ENCODE peak calls at places on chromosomes 1 and 21, in eight cellular contexts. One of them, this sample, is unnamed.

GRCh38 chr1:32782086-32782485 is 35.1 kb downstream of the YARS1 start:
- DNase-seq in ovary: no peak
- DNase-seq in neural crest cell: no peak
- DNase-seq in neural progenitor cell: no peak
- DNase-seq in IMR-90: no peak
- DNase-seq in WTC11: no peak
- DNase-seq in foreskin fibroblast: no peak
- DNase-seq in left ventricle myocardium inferior: no peak
- DNase-seq in this sample: no peak

GRCh38 chr1:62321438-62321837 is 2.2 kb upstream of the KANK4 start:
- DNase-seq in foreskin fibroblast: peak
- DNase-seq in IMR-90: peak
- DNase-seq in ovary: no peak
- DNase-seq in neural progenitor cell: no peak
- DNase-seq in neural crest cell: no peak
- DNase-seq in WTC11: no peak
- DNase-seq in left ventricle myocardium inferior: no peak
- DNase-seq in this sample: no peak

GRCh38 chr1:175150596-175151319 is 41.8 kb downstream of the KIAA0040 start:
- DNase-seq in left ventricle myocardium inferior: no peak
- DNase-seq in IMR-90: no peak
- DNase-seq in foreskin fibroblast: peak
- DNase-seq in neural progenitor cell: no peak
- DNase-seq in ovary: no peak
- DNase-seq in WTC11: peak
- DNase-seq in neural crest cell: no peak
- DNase-seq in this sample: no peak

GRCh38 chr1:39652105-39652504 is 12.7 kb upstream of the HEYL start:
- DNase-seq in WTC11: no peak
- DNase-seq in ovary: no peak
- DNase-seq in foreskin fibroblast: peak
- DNase-seq in left ventricle myocardium inferior: peak
- DNase-seq in neural crest cell: no peak
- DNase-seq in neural progenitor cell: no peak
- DNase-seq in IMR-90: no peak
- DNase-seq in this sample: no peak

GRCh38 chr1:182249201-182249676 is 142.4 kb downstream of the GLUL start:
- DNase-seq in neural progenitor cell: no peak
- DNase-seq in IMR-90: no peak
- DNase-seq in left ventricle myocardium inferior: no peak
- DNase-seq in ovary: no peak
- DNase-seq in foreskin fibroblast: peak
- DNase-seq in neural crest cell: no peak
- DNase-seq in WTC11: no peak
- DNase-seq in this sample: peak

GRCh38 chr1:61496501-61496900 is 228.4 kb downstream of the TM2D1 start:
- DNase-seq in foreskin fibroblast: peak
- DNase-seq in neural progenitor cell: no peak
- DNase-seq in WTC11: no peak
- DNase-seq in neural crest cell: no peak
- DNase-seq in left ventricle myocardium inferior: no peak
- DNase-seq in ovary: no peak
- DNase-seq in IMR-90: no peak
- DNase-seq in this sample: no peak

GRCh38 chr1:18100493-18101063 is 7.0 kb upstream of the IGSF21 start:
- DNase-seq in neural progenitor cell: peak
- DNase-seq in IMR-90: peak
- DNase-seq in neural crest cell: peak
- DNase-seq in foreskin fibroblast: peak
- DNase-seq in WTC11: peak
- DNase-seq in ovary: no peak
- DNase-seq in left ventricle myocardium inferior: peak
- DNase-seq in this sample: peak

GRCh38 chr1:84412316-84412942 is 14.1 kb downstream of the DNASE2B start:
- DNase-seq in WTC11: no peak
- DNase-seq in IMR-90: peak
- DNase-seq in neural crest cell: no peak
- DNase-seq in neural progenitor cell: no peak
- DNase-seq in left ventricle myocardium inferior: no peak
- DNase-seq in foreskin fibroblast: peak
- DNase-seq in ovary: no peak
- DNase-seq in this sample: no peak

GRCh38 chr1:3698660-3699408 is 46.5 kb downstream of the TP73 start:
- DNase-seq in neural progenitor cell: no peak
- DNase-seq in IMR-90: no peak
- DNase-seq in ovary: no peak
- DNase-seq in foreskin fibroblast: no peak
- DNase-seq in WTC11: no peak
- DNase-seq in left ventricle myocardium inferior: no peak
- DNase-seq in neural crest cell: no peak
- DNase-seq in this sample: no peak

GRCh38 chr1:67722292-67722944 is 37.4 kb downstream of the GADD45A start:
- DNase-seq in neural crest cell: no peak
- DNase-seq in left ventricle myocardium inferior: no peak
- DNase-seq in ovary: no peak
- DNase-seq in neural progenitor cell: no peak
- DNase-seq in WTC11: no peak
- DNase-seq in IMR-90: peak
- DNase-seq in foreskin fibroblast: peak
- DNase-seq in this sample: no peak

GRCh38 chr1:69673301-69673700 is 105.6 kb downstream of the LRRC7 start:
- DNase-seq in left ventricle myocardium inferior: no peak
- DNase-seq in neural progenitor cell: no peak
- DNase-seq in WTC11: no peak
- DNase-seq in ovary: no peak
- DNase-seq in neural crest cell: no peak
- DNase-seq in foreskin fibroblast: no peak
- DNase-seq in IMR-90: no peak
- DNase-seq in this sample: no peak

GRCh38 chr1:55723001-55723400 is 507.8 kb upstream of the USP24 start:
- DNase-seq in neural progenitor cell: no peak
- DNase-seq in left ventricle myocardium inferior: no peak
- DNase-seq in IMR-90: no peak
- DNase-seq in ovary: no peak
- DNase-seq in WTC11: no peak
- DNase-seq in foreskin fibroblast: no peak
- DNase-seq in neural crest cell: no peak
- DNase-seq in this sample: no peak

GRCh38 chr21:36388835-36389234 is 3.6 kb downstream of the CHAF1B start:
- DNase-seq in left ventricle myocardium inferior: no peak
- DNase-seq in neural progenitor cell: peak
- DNase-seq in WTC11: peak
- DNase-seq in neural crest cell: no peak
- DNase-seq in foreskin fibroblast: peak
- DNase-seq in ovary: no peak
- DNase-seq in IMR-90: peak
- DNase-seq in this sample: peak

GRCh38 chr1:101235241-101235695 is 1.6 kb upstream of the S1PR1 start:
- DNase-seq in IMR-90: no peak
- DNase-seq in ovary: no peak
- DNase-seq in neural crest cell: no peak
- DNase-seq in neural progenitor cell: peak
- DNase-seq in foreskin fibroblast: no peak
- DNase-seq in left ventricle myocardium inferior: no peak
- DNase-seq in WTC11: no peak
- DNase-seq in this sample: no peak

GRCh38 chr1:101238041-101238515 is 1.3 kb downstream of the S1PR1 start:
- DNase-seq in WTC11: peak
- DNase-seq in left ventricle myocardium inferior: no peak
- DNase-seq in foreskin fibroblast: no peak
- DNase-seq in IMR-90: no peak
- DNase-seq in ovary: no peak
- DNase-seq in neural progenitor cell: peak
- DNase-seq in neural crest cell: no peak
- DNase-seq in this sample: peak

GRCh38 chr1:101236546-101237228 is at the start of gene S1PR1:
- DNase-seq in foreskin fibroblast: peak
- DNase-seq in neural crest cell: peak
- DNase-seq in ovary: peak
- DNase-seq in left ventricle myocardium inferior: peak
- DNase-seq in neural progenitor cell: peak
- DNase-seq in WTC11: peak
- DNase-seq in IMR-90: peak
- DNase-seq in this sample: peak

GRCh38 chr1:101237229-101237837 is 514 bp downstream of the S1PR1 start:
- DNase-seq in WTC11: no peak
- DNase-seq in neural crest cell: no peak
- DNase-seq in foreskin fibroblast: peak
- DNase-seq in left ventricle myocardium inferior: no peak
- DNase-seq in ovary: no peak
- DNase-seq in IMR-90: peak
- DNase-seq in neural progenitor cell: peak
- DNase-seq in this sample: peak

DNA sequence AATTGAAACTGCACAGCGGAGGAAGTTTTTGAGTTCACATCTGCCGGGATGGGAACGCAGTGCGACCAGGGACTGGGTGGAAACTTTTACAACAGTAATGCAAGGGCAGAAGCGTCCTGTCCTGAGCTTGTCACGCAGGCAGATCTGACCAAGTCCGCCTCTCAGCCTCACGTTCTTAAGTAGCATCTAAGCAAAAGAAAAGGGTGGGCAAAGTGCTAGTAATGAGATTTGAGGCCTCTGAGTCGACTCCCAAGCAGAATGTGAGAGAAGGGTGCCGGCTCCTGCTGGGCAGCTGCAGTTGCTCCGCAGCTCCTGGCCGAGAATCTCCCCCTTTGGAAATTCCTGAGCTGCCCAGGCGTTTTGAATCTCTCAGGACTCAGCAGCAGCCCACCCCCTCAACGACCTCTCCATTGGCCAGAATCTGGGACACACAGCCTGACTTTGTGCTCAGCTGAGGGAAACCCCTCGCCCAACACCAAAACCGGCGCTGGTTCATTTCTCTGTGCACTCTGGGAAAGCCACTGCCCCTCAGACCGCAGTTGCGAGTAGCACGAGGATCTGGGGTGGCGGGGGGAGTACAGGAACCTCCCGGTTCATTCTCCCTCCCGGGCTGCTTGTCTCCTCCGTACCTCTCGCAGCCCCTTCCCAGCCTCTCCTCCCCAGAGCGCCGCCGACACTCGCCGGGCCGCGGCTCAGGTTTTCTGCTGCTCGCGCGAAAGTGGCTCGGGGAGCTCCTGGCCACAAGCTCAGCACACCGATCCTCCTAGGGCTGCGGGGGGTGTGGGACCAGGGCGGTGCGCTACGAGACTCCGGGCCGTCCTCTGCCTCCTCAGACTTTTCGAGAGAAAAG is 898 bp upstream of the S1PR1 start:
- DNase-seq in neural progenitor cell: peak
- DNase-seq in foreskin fibroblast: peak
- DNase-seq in IMR-90: peak
- DNase-seq in ovary: peak
- DNase-seq in left ventricle myocardium inferior: peak
- DNase-seq in WTC11: peak
- DNase-seq in neural crest cell: peak
- DNase-seq in this sample: peak
- TF ChIP-seq CTCF in neural progenitor cell: no peak
- TF ChIP-seq CTCF in foreskin fibroblast: no peak
- TF ChIP-seq CTCF in IMR-90: no peak
- TF ChIP-seq CTCF in ovary: no peak
- TF ChIP-seq CTCF in left ventricle myocardium inferior: no peak
- TF ChIP-seq CTCF in WTC11: no peak
- TF ChIP-seq CTCF in neural crest cell: no peak
- TF ChIP-seq CTCF in this sample: no peak

DNA sequence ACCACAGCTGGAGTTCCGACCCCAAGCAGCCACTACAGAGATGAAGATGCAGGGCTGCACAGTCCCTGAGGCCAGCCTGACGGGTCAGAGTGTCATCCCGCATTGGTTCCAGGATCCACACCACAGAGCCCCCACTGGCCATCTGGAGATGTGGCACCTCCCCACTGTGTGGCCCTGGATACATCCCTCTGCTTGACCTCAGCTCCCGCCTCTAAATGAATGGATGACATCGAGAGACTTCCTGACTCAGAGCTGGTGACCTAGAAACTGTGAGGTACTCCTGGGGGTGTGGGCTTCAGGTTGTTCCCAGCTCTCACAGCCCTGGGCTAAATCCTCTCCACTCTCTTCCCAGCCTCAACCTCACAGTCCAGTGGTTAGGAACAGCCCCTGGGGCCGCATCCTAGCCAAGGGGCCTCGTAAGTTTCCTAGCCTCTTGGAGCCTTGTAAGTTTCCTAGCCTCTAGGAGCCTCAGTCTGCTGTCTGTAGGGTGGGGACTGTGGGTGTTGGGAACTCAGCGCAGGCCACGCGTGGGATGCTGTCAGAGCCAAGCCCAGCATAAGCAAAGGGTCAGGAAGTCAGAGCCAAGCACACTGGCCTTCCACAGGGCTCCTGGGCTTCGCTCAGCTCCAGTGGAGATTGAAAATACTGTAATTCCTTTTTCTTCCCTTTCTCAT is 87.5 kb upstream of the RUNX3 start:
- DNase-seq in neural progenitor cell: peak
- DNase-seq in IMR-90: peak
- DNase-seq in neural crest cell: no peak
- DNase-seq in left ventricle myocardium inferior: no peak
- DNase-seq in WTC11: no peak
- DNase-seq in foreskin fibroblast: no peak
- DNase-seq in ovary: no peak
- DNase-seq in this sample: no peak
- TF ChIP-seq CTCF in neural progenitor cell: peak
- TF ChIP-seq CTCF in IMR-90: peak
- TF ChIP-seq CTCF in neural crest cell: no peak
- TF ChIP-seq CTCF in left ventricle myocardium inferior: no peak
- TF ChIP-seq CTCF in WTC11: no peak
- TF ChIP-seq CTCF in foreskin fibroblast: no peak
- TF ChIP-seq CTCF in ovary: no peak
- TF ChIP-seq CTCF in this sample: no peak

GRCh38 chr1:10873189-10873588 is 76.7 kb upstream of the CASZ1 start:
- DNase-seq in neural progenitor cell: no peak
- DNase-seq in left ventricle myocardium inferior: no peak
- DNase-seq in WTC11: no peak
- DNase-seq in foreskin fibroblast: no peak
- DNase-seq in ovary: no peak
- DNase-seq in neural crest cell: no peak
- DNase-seq in IMR-90: no peak
- DNase-seq in this sample: no peak
- TF ChIP-seq CTCF in neural progenitor cell: no peak
- TF ChIP-seq CTCF in left ventricle myocardium inferior: no peak
- TF ChIP-seq CTCF in WTC11: no peak
- TF ChIP-seq CTCF in foreskin fibroblast: no peak
- TF ChIP-seq CTCF in ovary: no peak
- TF ChIP-seq CTCF in neural crest cell: no peak
- TF ChIP-seq CTCF in IMR-90: no peak
- TF ChIP-seq CTCF in this sample: no peak

GRCh38 chr1:161309868-161310267 is at the start of gene MPZ:
- DNase-seq in IMR-90: no peak
- DNase-seq in foreskin fibroblast: no peak
- DNase-seq in neural crest cell: peak
- DNase-seq in WTC11: no peak
- DNase-seq in neural progenitor cell: no peak
- DNase-seq in left ventricle myocardium inferior: no peak
- DNase-seq in ovary: no peak
- DNase-seq in this sample: no peak

GRCh38 chr1:161311595-161312181 is 1.9 kb upstream of the MPZ start:
- DNase-seq in WTC11: no peak
- DNase-seq in left ventricle myocardium inferior: no peak
- DNase-seq in ovary: no peak
- DNase-seq in neural progenitor cell: no peak
- DNase-seq in neural crest cell: no peak
- DNase-seq in IMR-90: no peak
- DNase-seq in foreskin fibroblast: no peak
- DNase-seq in this sample: no peak

GRCh38 chr1:161313554-161314200 is 504 bp upstream of the SDHC start:
- DNase-seq in foreskin fibroblast: no peak
- DNase-seq in left ventricle myocardium inferior: no peak
- DNase-seq in neural crest cell: no peak
- DNase-seq in IMR-90: no peak
- DNase-seq in WTC11: no peak
- DNase-seq in neural progenitor cell: no peak
- DNase-seq in ovary: no peak
- DNase-seq in this sample: no peak

GRCh38 chr1:161314201-161314981 is at the start of gene SDHC:
- DNase-seq in WTC11: peak
- DNase-seq in IMR-90: peak
- DNase-seq in ovary: peak
- DNase-seq in left ventricle myocardium inferior: peak
- DNase-seq in neural crest cell: peak
- DNase-seq in neural progenitor cell: peak
- DNase-seq in foreskin fibroblast: peak
- DNase-seq in this sample: peak
- TF ChIP-seq CTCF in WTC11: no peak
- TF ChIP-seq CTCF in IMR-90: peak
- TF ChIP-seq CTCF in ovary: no peak
- TF ChIP-seq CTCF in left ventricle myocardium inferior: peak
- TF ChIP-seq CTCF in neural crest cell: peak
- TF ChIP-seq CTCF in neural progenitor cell: peak
- TF ChIP-seq CTCF in foreskin fibroblast: peak
- TF ChIP-seq CTCF in this sample: peak

This sample was measured in GM13977.